ENCODE peak calls at places on chromosomes 12 and 14, in six cellular contexts. I is stimulated activated CD8-positive, alpha-beta memory T cell treated with anti-CD3 and anti-CD28 coated beads, Interleukin-7, amount 100 ng/mL, for 1 hour; U is HS-27A; M is lower lobe of right lung; K is IMR-90; O is substantia nigra. J is an unnamed sample.

GRCh38 chr12:46964496-46965098 is 114.8 kb upstream of the PCED1B start:
- DNase-seq in K (peak), M (no peak), U (peak), O (no peak), I (no peak), J (peak)

GRCh38 chr12:44240186-44240585 is 404.3 kb downstream of the TMEM117 start:
- DNase-seq in I (no peak), K (no peak), O (no peak), U (no peak), M (no peak), J (no peak)

GRCh38 chr14:69685716-69686115 is 74.3 kb downstream of the SUSD6 start:
- DNase-seq in I (no peak), U (no peak), O (no peak), M (peak), K (peak), J (no peak)

GRCh38 chr12:106247731-106248176 is at the start of gene CKAP4:
- DNase-seq in M (peak), O (no peak), I (no peak), U (no peak), K (peak), J (peak)

GRCh38 chr12:31494455-31494854 is 96.5 kb downstream of the DENND5B start:
- DNase-seq in U (no peak), I (no peak), M (no peak), O (no peak), K (no peak), J (no peak)

GRCh38 chr14:57382283-57382682 is 8.1 kb upstream of the NAA30 start:
- DNase-seq in M (no peak), O (no peak), K (peak), U (peak), I (no peak), J (peak)

GRCh38 chr12:3137268-3137761 is 60.1 kb downstream of the TSPAN9 start:
- DNase-seq in U (no peak), I (no peak), K (peak), M (no peak), O (no peak), J (peak)

GRCh38 chr12:54159140-54159539 is 29.6 kb downstream of the SMUG1 start:
- DNase-seq in I (no peak), O (no peak), U (no peak), K (no peak), M (no peak), J (no peak)